ENCODE peak calls at places on chromosomes 5 and 9, in seven cellular contexts. L, J, T, O, Y, Z and M are unnamed samples.

GRCh38 chr5:38291355-38291754 is 33.0 kb downstream of the EGFLAM start:
- DNase-seq in L (no peak), J (no peak), T (no peak), O (no peak), Y (no peak), Z (no peak), M (no peak)

GRCh38 chr9:18238254-18238653 is 235.7 kb upstream of the ADAMTSL1 start:
- DNase-seq in L (no peak), J (peak; percentile 86), T (no peak), O (peak; percentile 79), Y (peak; percentile 8), Z (no peak), M (peak; percentile 80)

GRCh38 chr5:83368317-83368716 is 103.2 kb upstream of the VCAN start:
- DNase-seq in L (no peak), J (peak; percentile 92), T (no peak), O (peak; percentile 55), Y (peak; percentile 36), Z (no peak), M (peak; percentile 98)

GRCh38 chr9:134895849-134896833 is 15.5 kb downstream of the FCN2 start:
- DNase-seq in L (no peak), J (peak; percentile 61), T (peak; percentile 64), O (peak; percentile 84), Y (peak; percentile 27), Z (no peak), M (peak; percentile 91)

GRCh38 chr9:98385751-98386150 is 130.3 kb upstream of the TBC1D2 start:
- DNase-seq in L (no peak), J (no peak), T (no peak), O (no peak), Y (no peak), Z (no peak), M (no peak)

GRCh38 chr9:20495133-20495532 is 127.2 kb downstream of the MLLT3 start:
- DNase-seq in L (no peak), J (no peak), T (no peak), O (no peak), Y (no peak), Z (no peak), M (no peak)

GRCh38 chr5:157280511-157280910 is 14.6 kb downstream of the CYFIP2 start:
- DNase-seq in L (no peak), J (no peak), T (no peak), O (no peak), Y (no peak), Z (no peak), M (no peak)

GRCh38 chr9:131678499-131679111 is 61.3 kb downstream of the RAPGEF1 start:
- DNase-seq in L (peak; percentile 72), J (peak; percentile 92), T (peak; percentile 54), O (peak; percentile 88), Y (peak; percentile 88), Z (peak; percentile 88), M (peak; percentile 99)

GRCh38 chr9:95611354-95611753 is 94.6 kb upstream of the PTCH1 start:
- DNase-seq in L (no peak), J (no peak), T (no peak), O (no peak), Y (no peak), Z (no peak), M (no peak)

GRCh38 chr9:5621327-5621726 is 7.6 kb upstream of the RIC1 start:
- DNase-seq in L (no peak), J (peak; percentile 90), T (no peak), O (peak; percentile 70), Y (no peak), Z (no peak), M (peak; percentile 87)

GRCh38 chr9:99326112-99326916 is 104.2 kb downstream of the SEC61B start:
- DNase-seq in L (no peak), J (peak; percentile 13), T (no peak), O (peak; percentile 6), Y (no peak), Z (no peak), M (peak; percentile 30)

GRCh38 chr5:171580506-171581265 is 161.2 kb downstream of the FGF18 start:
- DNase-seq in L (no peak), J (no peak), T (no peak), O (peak; percentile 43), Y (no peak), Z (no peak), M (peak; percentile 88)

GRCh38 chr5:59069438-59070079 is 486.7 kb downstream of the RAB3C start:
- DNase-seq in L (no peak), J (peak; percentile 76), T (no peak), O (peak; percentile 96), Y (peak; percentile 83), Z (no peak), M (peak; percentile 100)

GRCh38 chr9:126508171-126508591 is 105.5 kb upstream of the LMX1B start:
- DNase-seq in L (no peak), J (no peak), T (no peak), O (no peak), Y (no peak), Z (no peak), M (no peak)

GRCh38 chr9:31188496-31188895 is 1195.9 kb upstream of the ACO1 start:
- DNase-seq in L (no peak), J (no peak), T (no peak), O (no peak), Y (no peak), Z (no peak), M (no peak)

GRCh38 chr5:141825836-141826560 is 52.2 kb downstream of the PCDH1 start:
- DNase-seq in L (no peak), J (peak; percentile 22), T (no peak), O (no peak), Y (no peak), Z (no peak), M (peak; percentile 24)

GRCh38 chr9:72465602-72466001 is 55.8 kb upstream of the TMC1 start:
- DNase-seq in L (no peak), J (no peak), T (no peak), O (no peak), Y (no peak), Z (no peak), M (no peak)

GRCh38 chr5:163321511-163321910 is 115.9 kb upstream of the CCNG1 start:
- DNase-seq in L (no peak), J (no peak), T (no peak), O (no peak), Y (no peak), Z (no peak), M (no peak)

GRCh38 chr5:77852068-77852513 is 76.0 kb upstream of the TBCA start:
- DNase-seq in L (no peak), J (no peak), T (no peak), O (peak; percentile 14), Y (no peak), Z (no peak), M (peak; percentile 4)

GRCh38 chr5:77851229-77852067 is 75.3 kb upstream of the TBCA start:
- DNase-seq in L (no peak), J (no peak), T (no peak), O (peak; percentile 58), Y (no peak), Z (no peak), M (peak; percentile 25)

GRCh38 chr5:77855369-77855768 is 79.2 kb upstream of the TBCA start:
- DNase-seq in L (no peak), J (no peak), T (no peak), O (no peak), Y (no peak), Z (no peak), M (no peak)

GRCh38 chr5:77852514-77853352 is 76.6 kb upstream of the TBCA start:
- DNase-seq in L (peak; percentile 39), J (no peak), T (no peak), O (peak; percentile 82), Y (no peak), Z (peak; percentile 76), M (peak; percentile 55)

DNA sequence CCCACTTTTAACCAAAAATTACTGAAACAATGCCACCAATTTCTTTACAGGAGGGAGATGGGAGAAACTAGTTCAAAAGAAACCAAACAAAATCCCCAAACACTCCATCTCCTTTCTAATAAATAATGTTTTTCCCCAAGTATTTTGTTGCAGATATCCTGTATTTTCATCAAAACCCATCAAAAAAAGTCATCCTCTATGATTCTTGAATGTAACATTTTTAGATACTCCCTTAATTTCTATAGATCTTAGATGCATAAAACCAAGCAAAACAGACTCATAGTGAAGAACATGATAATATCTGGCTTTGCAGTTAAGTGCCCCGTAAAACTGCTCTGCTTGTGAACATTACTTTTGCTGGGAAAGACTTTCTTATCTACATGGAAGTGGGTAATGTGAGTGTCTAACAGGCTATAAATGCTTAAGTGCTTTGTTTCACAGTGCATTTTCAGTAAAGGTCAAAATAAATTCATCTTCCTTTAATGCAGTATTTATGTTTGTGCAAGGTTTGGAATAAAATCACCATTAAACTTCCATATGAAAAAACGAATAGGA is 77.3 kb upstream of the TBCA start:
- DNase-seq in L (no peak), J (no peak), T (no peak), O (no peak), Y (no peak), Z (no peak), M (no peak)
- H3K4me3 ChIP-seq in L (no peak overlapping the region), J (no peak overlapping the region), T (no peak overlapping the region), O (no peak overlapping the region), Y (no peak overlapping the region), Z (no peak overlapping the region), M (no peak overlapping the region)

GRCh38 chr9:77000330-77000729 is 19.1 kb upstream of the FOXB2 start:
- DNase-seq in L (no peak), J (no peak), T (no peak), O (no peak), Y (no peak), Z (no peak), M (no peak)

GRCh38 chr9:76999261-76999660 is 20.2 kb upstream of the FOXB2 start:
- DNase-seq in L (no peak), J (no peak), T (no peak), O (no peak), Y (no peak), Z (no peak), M (no peak)

GRCh38 chr9:76996700-76997099 is 22.8 kb upstream of the FOXB2 start:
- DNase-seq in L (no peak), J (peak; percentile 18), T (no peak), O (peak; percentile 53), Y (no peak), Z (peak; percentile 51), M (peak; percentile 48)
- TF ChIP-seq CTCF in L (no peak), J (peak; percentile 58), T (peak; percentile 27), O (peak; percentile 80), Y (peak; percentile 59), Z (peak; percentile 40), M (peak; percentile 72)

DNA sequence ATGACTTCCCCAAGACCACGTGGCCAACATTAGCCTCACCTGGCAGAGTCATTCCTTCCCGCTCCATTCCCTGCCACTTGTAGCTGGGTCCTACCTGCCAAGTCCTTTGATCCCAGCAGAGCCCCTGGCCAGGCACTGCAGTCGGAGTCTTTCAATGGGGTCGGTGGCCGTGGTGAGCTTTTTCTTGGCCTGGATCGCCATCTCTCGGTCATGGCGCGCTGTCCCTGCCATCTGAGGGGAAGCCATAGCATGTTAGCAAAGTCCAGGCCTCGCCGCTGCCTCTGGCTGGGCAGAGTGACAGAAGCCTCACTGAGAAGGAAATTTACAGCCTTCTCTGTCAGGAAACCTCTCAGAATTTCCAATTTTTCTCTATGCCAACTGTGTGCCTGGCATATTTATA is 17.5 kb downstream of the CAPSL start:
- DNase-seq in L (no peak), J (no peak), T (no peak), O (peak; percentile 30), Y (no peak), Z (no peak), M (no peak)
- H3K4me3 ChIP-seq in L (no peak overlapping the region), J (no peak overlapping the region), T (no peak overlapping the region), O (no peak overlapping the region), Y (no peak overlapping the region), Z (no peak overlapping the region), M (no peak overlapping the region)

DNA sequence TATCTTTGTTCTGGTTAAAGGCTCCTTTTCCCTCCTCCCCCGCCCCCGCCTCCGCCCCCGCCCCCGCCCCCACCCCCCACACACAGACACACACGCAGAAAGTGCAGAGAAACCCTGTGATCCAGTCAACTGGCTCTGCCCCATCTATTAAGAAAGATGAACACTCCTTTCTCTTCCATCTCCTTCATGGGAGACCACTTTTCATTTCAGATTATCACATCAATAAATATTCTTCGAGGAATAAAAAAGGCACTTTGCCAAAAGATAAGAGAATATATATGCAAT is 127.0 kb downstream of the TMEM161B start:
- DNase-seq in L (no peak), J (no peak), T (no peak), O (no peak), Y (no peak), Z (no peak), M (no peak)
- TF ChIP-seq CTCF in L (no peak), J (no peak), T (no peak), O (no peak), Y (no peak), Z (no peak), M (no peak)